ENCODE peak calls at places on chromosomes 3 and 15, in five cellular contexts. T is K562, V is H1, G is GM12878, J is HepG2. A is an unnamed sample.

GRCh38 chr3:4856564-4856963 is 122.7 kb upstream of the BHLHE40 start:
- DNase-seq in J (no peak), G (no peak), T (no peak), V (no peak), A (no peak)

GRCh38 chr3:146589899-146590508 is 15.1 kb downstream of the PLSCR5 start:
- DNase-seq in G (no peak), J (peak; percentile 52), V (no peak), T (peak; percentile 30), A (peak; percentile 27)

GRCh38 chr15:80777137-80777536 is 2.0 kb upstream of the CEMIP start:
- DNase-seq in J (no peak), G (no peak), T (no peak), V (no peak), A (no peak)

GRCh38 chr3:123449092-123449985 is 449 bp upstream of the ADCY5 start:
- DNase-seq in J (no peak), T (no peak), G (no peak), V (no peak), A (no peak)

GRCh38 chr3:170162052-170162451 is 19.5 kb downstream of the PHC3 start:
- DNase-seq in J (no peak), T (no peak), G (no peak), V (no peak), A (no peak)

GRCh38 chr15:48925714-48926223 is 38.0 kb downstream of the SHC4 start:
- DNase-seq in T (peak; percentile 22), V (no peak), G (no peak), J (peak; percentile 29), A (peak; percentile 91)

GRCh38 chr3:34008191-34008590 is 209.8 kb downstream of the PDCD6IP start:
- DNase-seq in G (no peak), V (peak; percentile 43), T (no peak), J (no peak), A (no peak)

GRCh38 chr15:81281925-81282895 is 41.7 kb downstream of the STARD5 start:
- DNase-seq in J (no peak), V (no peak), G (no peak), T (no peak), A (no peak)

GRCh38 chr3:25027639-25028038 is 400.4 kb upstream of the RARB start:
- DNase-seq in V (no peak), G (no peak), J (no peak), T (no peak), A (no peak)

GRCh38 chr15:55907797-55908196 is 85.6 kb downstream of the NEDD4 start:
- DNase-seq in J (no peak), G (no peak), V (no peak), T (no peak), A (peak; percentile 86)

GRCh38 chr15:33871911-33872760 is 96.2 kb upstream of the CHRM5 start:
- DNase-seq in V (no peak), J (no peak), T (no peak), G (no peak), A (no peak)

DNA sequence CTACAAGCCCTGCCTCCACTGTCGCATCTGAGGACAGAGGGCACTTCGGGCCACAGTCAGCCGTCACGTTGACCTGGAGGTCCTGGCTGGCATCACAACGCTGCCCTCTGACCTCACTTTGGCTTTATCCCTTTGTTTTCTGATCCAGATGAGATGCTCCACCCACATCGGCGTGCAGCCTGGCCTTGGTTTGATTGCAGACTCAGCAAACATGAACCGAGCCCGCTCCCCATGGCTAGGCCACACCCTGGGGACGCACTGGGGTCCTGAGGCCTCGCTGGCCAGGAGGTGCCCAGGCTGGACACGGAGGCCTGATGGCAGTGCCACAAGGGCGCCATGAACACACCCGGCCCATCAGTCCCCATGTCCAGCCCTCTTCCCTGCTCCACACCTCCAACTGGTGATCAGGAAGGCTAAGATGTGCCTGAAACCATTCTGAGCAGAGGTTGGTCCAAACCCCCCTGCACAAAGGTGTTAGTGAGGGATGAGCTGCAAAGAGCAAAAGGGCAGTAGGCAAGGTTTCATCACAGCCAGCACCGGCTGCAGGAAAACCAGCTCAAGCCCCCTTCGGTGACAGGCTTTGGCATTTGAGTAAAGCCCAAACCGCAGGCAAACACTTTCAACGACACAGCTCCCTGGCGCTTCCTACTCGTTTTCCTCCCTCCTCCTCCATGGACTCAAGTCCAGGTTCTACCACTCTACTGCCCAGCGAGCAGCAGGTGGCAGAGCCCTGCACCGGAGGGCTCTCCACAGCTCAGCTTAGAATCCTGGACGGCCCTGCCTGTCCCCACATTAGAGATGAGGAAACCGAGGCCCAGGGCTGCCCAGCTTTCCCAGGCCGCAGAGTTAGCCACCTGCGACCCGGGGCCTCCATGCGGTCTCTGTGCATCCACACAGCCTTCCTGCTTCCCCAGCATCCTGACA is 165.8 kb downstream of the NUP210 start:
- DNase-seq in J (peak; percentile 88), V (no peak), T (no peak), G (no peak), A (no peak)
- H3K4me2 ChIP-seq in J (peak overlapping the region; percentile 88), V (no peak overlapping the region), T (no peak overlapping the region), G (no peak overlapping the region), A (no peak overlapping the region)

GRCh38 chr15:59436774-59437472 is 1.1 kb upstream of the FAM81A start:
- DNase-seq in J (no peak), G (no peak), V (no peak), T (no peak), A (no peak)
- TF ChIP-seq ATF3 in J (no peak), G (no peak), V (no peak), T (no peak), A (no peak)

GRCh38 chr3:101069796-101070195 is 76.6 kb upstream of the ABI3BP start:
- DNase-seq in T (no peak), J (no peak), V (no peak), G (no peak), A (no peak)

GRCh38 chr3:101070260-101071121 is 77.3 kb upstream of the ABI3BP start:
- DNase-seq in V (peak; percentile 75), J (peak; percentile 31), T (peak; percentile 66), G (peak; percentile 7), A (peak; percentile 57)

GRCh38 chr3:101068876-101069606 is 75.8 kb upstream of the ABI3BP start:
- DNase-seq in J (no peak), G (no peak), V (no peak), T (no peak), A (no peak)

GRCh38 chr3:101065962-101066361 is 72.7 kb upstream of the ABI3BP start:
- DNase-seq in G (no peak), T (no peak), J (peak; percentile 4), V (no peak), A (no peak)

DNA sequence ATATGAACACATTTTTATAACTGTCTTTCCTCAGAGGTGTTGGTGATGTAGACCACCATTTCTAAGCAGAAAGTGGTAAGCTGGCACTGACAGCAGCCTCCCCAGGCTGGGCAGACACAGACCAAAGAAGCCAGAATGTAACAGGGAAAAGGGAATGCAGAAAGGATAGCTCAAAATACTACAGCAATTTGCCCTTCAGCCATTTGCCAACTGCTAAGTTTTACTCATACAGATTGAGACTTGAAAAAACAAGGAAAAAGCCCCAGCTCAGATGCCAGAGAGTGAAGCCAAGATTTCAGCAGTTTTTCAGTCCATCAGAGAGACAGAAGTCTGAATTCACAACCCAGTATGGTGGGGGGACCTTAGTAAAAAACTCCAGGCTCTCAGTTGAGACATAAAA is 73.6 kb upstream of the ABI3BP start:
- DNase-seq in T (no peak), J (no peak), G (no peak), V (no peak), A (no peak)
- H3K4me2 ChIP-seq in T (no peak overlapping the region), J (no peak overlapping the region), G (no peak overlapping the region), V (no peak overlapping the region), A (no peak overlapping the region)

GRCh38 chr3:179991104-179991503 is 45.6 kb downstream of the PEX5L start:
- DNase-seq in G (no peak), J (no peak), V (no peak), T (no peak), A (no peak)
- TF ChIP-seq ATF3 in G (no peak), J (no peak), V (no peak), T (no peak), A (no peak)

DNA sequence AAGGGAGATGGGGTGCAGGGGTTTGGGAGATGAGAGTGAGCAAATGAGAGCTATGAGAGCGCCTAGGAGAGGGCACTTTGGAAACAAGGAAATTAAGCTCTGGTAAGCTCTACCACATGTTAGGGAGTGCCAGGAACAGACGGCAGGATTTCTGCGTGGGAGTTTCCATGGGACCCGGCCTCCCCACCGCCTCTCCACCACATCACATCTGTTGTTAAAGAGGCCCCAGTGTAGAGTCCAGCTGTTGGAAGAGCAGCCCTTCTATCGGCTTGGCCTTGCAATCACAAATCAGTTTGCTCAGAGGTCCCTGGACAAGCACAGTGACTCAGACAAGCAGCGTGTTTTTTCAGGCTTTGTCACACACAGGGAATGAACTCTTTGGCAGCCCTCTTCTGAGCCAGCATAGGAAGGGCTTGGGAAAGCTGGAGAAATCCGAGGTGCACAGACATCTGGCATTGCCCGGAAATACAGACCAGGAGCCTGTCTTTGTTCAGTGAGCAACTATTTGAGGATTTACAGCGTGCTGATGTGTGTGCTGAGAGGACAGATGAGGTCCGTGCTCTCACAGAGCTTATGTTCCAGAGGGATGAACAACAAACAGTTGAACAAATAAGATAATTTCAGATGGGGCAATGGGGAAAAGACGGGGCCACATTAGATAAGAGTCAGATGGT is 370.6 kb upstream of the PROK2 start:
- DNase-seq in J (peak; percentile 81), V (no peak), G (no peak), T (peak; percentile 58), A (no peak)
- H3K4me2 ChIP-seq in J (peak overlapping the region; percentile 72), V (no peak overlapping the region), G (no peak overlapping the region), T (peak overlapping the region; percentile 68), A (no peak overlapping the region)

DNA sequence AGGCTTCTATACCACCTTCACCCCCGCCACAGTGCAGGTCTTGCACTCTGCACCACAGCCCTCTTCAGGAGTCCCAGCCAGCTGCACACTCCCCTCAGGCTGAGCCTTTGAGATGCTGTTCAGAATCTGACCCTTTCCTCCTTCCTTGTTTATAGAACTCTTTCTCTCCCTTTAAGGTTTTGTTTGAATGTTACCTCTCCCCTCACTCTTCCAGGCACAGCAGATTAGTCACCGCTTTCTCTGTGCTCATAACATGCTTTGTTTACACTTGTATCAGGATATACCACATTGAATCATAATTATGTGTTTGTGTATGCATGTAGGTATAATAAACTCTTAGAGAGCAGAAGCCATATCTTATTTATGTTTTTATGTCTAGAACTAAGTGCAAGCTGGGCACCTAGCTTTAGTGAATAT is 168.4 kb upstream of the BCL6 start:
- DNase-seq in T (no peak), V (no peak), G (no peak), J (no peak), A (no peak)
- TF ChIP-seq ATF3 in T (no peak), V (no peak), G (no peak), J (no peak), A (no peak)

GRCh38 chr3:128496602-128497304 is 3.8 kb upstream of the GATA2 start:
- DNase-seq in T (no peak), G (no peak), V (no peak), J (no peak), A (no peak)
- H3K4me2 ChIP-seq in T (peak overlapping the region; percentile 76), G (peak overlapping the region; percentile 71), V (peak overlapping the region; percentile 73), J (no peak overlapping the region), A (no peak overlapping the region)

GRCh38 chr3:156509209-156510174 is 45.4 kb downstream of the SSR3 start:
- DNase-seq in V (no peak), G (no peak), T (peak; percentile 63), J (peak; percentile 18), A (peak; percentile 37)
- TF ChIP-seq ATF3 in V (no peak), G (no peak), T (no peak), J (no peak), A (no peak)

GRCh38 chr3:194554488-194555098 is 67.8 kb upstream of the ATP13A3 start:
- DNase-seq in T (no peak), V (no peak), G (no peak), J (peak; percentile 65), A (no peak)
- H3K4me2 ChIP-seq in T (no peak overlapping the region), V (no peak overlapping the region), G (no peak overlapping the region), J (peak overlapping the region; percentile 89), A (no peak overlapping the region)

A was measured in HCT116.